ENCODE peak calls at places on chromosomes 2 and 18, in four cellular contexts. P is A549, H is activated T-cell treated with anti-CD3 and anti-CD28 coated beads for 1 hour, J is astrocyte of the spinal cord. T is an unnamed sample.

GRCh38 chr18:52791321-52791720 is 451.3 kb downstream of the DCC start:
- DNase-seq in H (no peak), J (no peak), P (no peak), T (no peak)

GRCh38 chr18:12278765-12279682 is 24.9 kb downstream of the CIDEA start:
- DNase-seq in J (peak; percentile 98), H (no peak), P (no peak), T (peak; percentile 76)

GRCh38 chr2:176560296-176560695 is 291.1 kb downstream of the MTX2 start:
- DNase-seq in P (no peak), J (no peak), H (no peak), T (no peak)

GRCh38 chr2:21041943-21042707 is 1.7 kb downstream of the APOB start:
- DNase-seq in J (no peak), H (no peak), P (no peak), T (peak; percentile 49)

GRCh38 chr18:55869547-55869946 is 281.6 kb upstream of the TCF4 start:
- DNase-seq in J (no peak), H (no peak), P (no peak), T (no peak)

GRCh38 chr2:62475172-62476011 is 30.6 kb downstream of the TMEM17 start:
- DNase-seq in H (no peak), P (no peak), J (peak; percentile 28), T (no peak)

GRCh38 chr2:167706800-167707199 is 540.6 kb downstream of the STK39 start:
- DNase-seq in P (no peak), H (no peak), J (peak; percentile 1), T (peak; percentile 20)

GRCh38 chr18:6885992-6886823 is 156.7 kb downstream of the ARHGAP28 start:
- DNase-seq in H (no peak), J (peak; percentile 63), P (peak; percentile 27), T (peak; percentile 40)

GRCh38 chr2:51710222-51710621 is 678.3 kb upstream of the NRXN1 start:
- DNase-seq in J (no peak), P (no peak), H (no peak), T (peak; percentile 24)

GRCh38 chr2:40439473-40439872 is 12.4 kb downstream of the SLC8A1 start:
- DNase-seq in J (peak; percentile 53), P (no peak), H (no peak), T (no peak)

GRCh38 chr18:3948958-3949357 is 499.0 kb downstream of the TGIF1 start:
- DNase-seq in H (no peak), J (no peak), P (no peak), T (no peak)

GRCh38 chr2:215136669-215137328 is 1.6 kb downstream of the ABCA12 start:
- DNase-seq in H (no peak), P (no peak), J (peak; percentile 19), T (no peak)

GRCh38 chr2:152497481-152498052 is 162.6 kb downstream of the FMNL2 start:
- DNase-seq in H (no peak), P (no peak), J (peak; percentile 75), T (no peak)

GRCh38 chr2:144548532-144549191 is 28.7 kb upstream of the ZEB2 start:
- DNase-seq in J (no peak), H (no peak), P (no peak), T (no peak)

GRCh38 chr2:108320326-108320932 is 31.7 kb downstream of the SULT1C2 start:
- DNase-seq in H (no peak), P (no peak), J (no peak), T (no peak)

GRCh38 chr2:131417886-131418285 is 53.9 kb upstream of the RAB6D start:
- DNase-seq in H (no peak), P (no peak), J (no peak), T (no peak)

GRCh38 chr2:238586931-238587775 is 160.4 kb downstream of the ASB1 start:
- DNase-seq in J (no peak), H (no peak), P (no peak), T (no peak)

GRCh38 chr2:166197446-166197845 is 69.6 kb upstream of the SCN1A start:
- DNase-seq in P (no peak), J (no peak), H (no peak), T (peak; percentile 40)

GRCh38 chr2:173607601-173608311 is 253.1 kb downstream of the CDCA7 start:
- DNase-seq in J (no peak), P (no peak), H (no peak), T (no peak)

GRCh38 chr2:189770590-189771322 is 8.2 kb upstream of the OSGEPL1 start:
- DNase-seq in P (no peak), J (no peak), H (no peak), T (no peak)

GRCh38 chr2:220147186-220147585 is 519.8 kb downstream of the SLC4A3 start:
- DNase-seq in P (no peak), H (no peak), J (peak; percentile 64), T (no peak)

GRCh38 chr18:45517181-45517741 is 98.0 kb upstream of the SLC14A2 start:
- DNase-seq in J (peak; percentile 96), H (no peak), P (no peak), T (no peak)

GRCh38 chr2:121282800-121283382 is 2.1 kb downstream of the TFCP2L1 start:
- DNase-seq in H (no peak), J (no peak), P (peak; percentile 28), T (peak; percentile 76)

GRCh38 chr2:48356701-48357322 is 173.1 kb upstream of the STON1 start:
- DNase-seq in H (no peak), P (no peak), J (peak; percentile 77), T (no peak)

GRCh38 chr2:226548706-226549105 is 250.9 kb downstream of the IRS1 start:
- DNase-seq in H (no peak), J (no peak), P (no peak), T (no peak)

GRCh38 chr2:23384551-23385349 is at the start of gene KLHL29:
- DNase-seq in P (peak; percentile 89), H (peak; percentile 68), J (peak; percentile 58), T (peak; percentile 92)

GRCh38 chr2:60581461-60582282 is 28.2 kb upstream of the BCL11A start:
- DNase-seq in J (peak; percentile 41), H (peak; percentile 40), P (peak; percentile 76), T (peak; percentile 84)

GRCh38 chr2:101779652-101780051 is 82.1 kb downstream of the MAP4K4 start:
- DNase-seq in H (no peak), P (no peak), J (no peak), T (no peak)

GRCh38 chr2:189412330-189412953 is 28.8 kb upstream of the WDR75 start:
- DNase-seq in H (peak; percentile 30), P (peak; percentile 12), J (peak; percentile 80), T (peak; percentile 9)

GRCh38 chr2:172168917-172169346 is 66.2 kb upstream of the DLX2 start:
- DNase-seq in J (peak; percentile 25), H (no peak), P (no peak), T (no peak)

T was measured in HuH-7.